ENCODE peak calls at places on chromosomes 4 and X, in six cellular contexts. U, H, Y, O, E and F are unnamed samples. For H3K4me1, the result is how much of the 10 kb centered on the place peaks cover.

GRCh38 chrX:30799327-30799726 is 89.7 kb downstream of the TAB3 start:
- DNase-seq in U (no peak), O (no peak), Y (no peak), E (no peak), H (no peak), F (no peak)

GRCh38 chrX:14243823-14244222 is 214.1 kb upstream of the GEMIN8 start:
- DNase-seq in Y (no peak), U (no peak), H (no peak), O (no peak), E (no peak), F (no peak)

GRCh38 chrX:35340451-35340850 is 397.9 kb downstream of the FAM47B start:
- DNase-seq in H (no peak), Y (no peak), O (no peak), U (no peak), E (no peak), F (no peak)

GRCh38 chr4:22458112-22458511 is 57.8 kb downstream of the ADGRA3 start:
- DNase-seq in E (no peak), Y (no peak), U (no peak), H (no peak), O (no peak), F (no peak)

GRCh38 chrX:24301060-24301459 is 12.8 kb downstream of the SUPT20HL2 start:
- DNase-seq in O (peak), H (no peak), E (no peak), U (no peak), Y (no peak), F (no peak)

GRCh38 chr4:89617256-89617655 is 219.7 kb downstream of the SNCA start:
- DNase-seq in E (no peak), H (no peak), U (no peak), Y (no peak), O (peak), F (no peak)

GRCh38 chr4:4461850-4462249 is 74.9 kb downstream of the NSG1 start:
- DNase-seq in E (no peak), U (no peak), H (no peak), Y (peak), O (no peak), F (peak)

GRCh38 chrX:120446503-120446902 is 22.6 kb downstream of the LAMP2 start:
- DNase-seq in O (peak), H (no peak), Y (no peak), E (no peak), U (no peak), F (no peak)

GRCh38 chrX:84724576-84724975 is 222.3 kb upstream of the HDX start:
- DNase-seq in H (no peak), O (no peak), Y (no peak), E (no peak), U (no peak), F (no peak)

GRCh38 chr4:55397521-55398321 is 2.0 kb downstream of the TMEM165 start:
- DNase-seq in O (peak), U (no peak), Y (no peak), H (no peak), E (no peak), F (no peak)

GRCh38 chr4:149164282-149164681 is 651.4 kb downstream of the IQCM start:
- DNase-seq in E (no peak), Y (no peak), H (peak), U (no peak), O (peak), F (no peak)

GRCh38 chr4:121551881-121552280 is 144.9 kb downstream of the ANXA5 start:
- DNase-seq in O (no peak), U (no peak), E (no peak), H (no peak), Y (no peak), F (no peak)

GRCh38 chr4:121554377-121554776 is 142.4 kb downstream of the ANXA5 start:
- DNase-seq in Y (no peak), U (no peak), E (no peak), H (no peak), O (peak), F (no peak)

GRCh38 chr4:121555315-121556107 is 141.3 kb downstream of the ANXA5 start:
- DNase-seq in E (no peak), H (no peak), U (no peak), O (peak), Y (no peak), F (no peak)

GRCh38 chr4:121551271-121551670 is 145.5 kb downstream of the ANXA5 start:
- DNase-seq in O (peak), E (no peak), H (no peak), U (no peak), Y (no peak), F (no peak)
- H3K4me1 ChIP-seq in O (under half), E (under half), H (under half), U (under half), Y (under half), F (under half)

DNA sequence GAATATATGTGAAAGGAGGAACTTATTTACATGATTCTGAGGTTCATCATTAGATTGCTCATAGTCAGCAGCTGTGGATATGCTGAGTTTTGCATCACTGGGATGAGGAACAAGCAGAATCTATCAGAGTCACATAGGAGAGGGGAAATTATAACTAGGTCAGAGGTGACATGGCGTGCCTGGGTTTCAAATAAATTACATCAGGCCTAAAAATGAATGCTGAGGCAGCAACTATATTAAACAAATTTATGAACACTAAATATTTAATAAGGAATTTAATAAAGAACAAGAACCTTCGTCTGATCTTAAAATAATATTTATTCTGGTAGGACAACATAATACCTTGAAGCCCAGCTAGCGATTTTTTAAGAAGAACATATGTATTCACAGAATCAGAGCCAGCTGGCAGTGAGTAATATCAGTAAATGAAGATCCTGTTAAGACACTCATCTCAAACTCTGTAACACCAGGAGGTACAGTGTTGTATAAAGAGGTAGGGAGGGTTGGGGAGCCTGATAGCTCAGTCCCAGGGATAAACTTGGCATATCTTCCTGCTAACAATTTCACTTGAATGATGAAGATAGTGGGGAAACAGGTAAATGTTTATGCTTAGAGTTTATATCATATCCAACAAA is 60.9 kb upstream of the HS3ST1 start:
- DNase-seq in O (no peak), H (no peak), U (no peak), Y (no peak), E (no peak), F (no peak)
- H3K27ac ChIP-seq in O (no peak), H (no peak), U (no peak), Y (no peak), E (no peak), F (no peak)

DNA sequence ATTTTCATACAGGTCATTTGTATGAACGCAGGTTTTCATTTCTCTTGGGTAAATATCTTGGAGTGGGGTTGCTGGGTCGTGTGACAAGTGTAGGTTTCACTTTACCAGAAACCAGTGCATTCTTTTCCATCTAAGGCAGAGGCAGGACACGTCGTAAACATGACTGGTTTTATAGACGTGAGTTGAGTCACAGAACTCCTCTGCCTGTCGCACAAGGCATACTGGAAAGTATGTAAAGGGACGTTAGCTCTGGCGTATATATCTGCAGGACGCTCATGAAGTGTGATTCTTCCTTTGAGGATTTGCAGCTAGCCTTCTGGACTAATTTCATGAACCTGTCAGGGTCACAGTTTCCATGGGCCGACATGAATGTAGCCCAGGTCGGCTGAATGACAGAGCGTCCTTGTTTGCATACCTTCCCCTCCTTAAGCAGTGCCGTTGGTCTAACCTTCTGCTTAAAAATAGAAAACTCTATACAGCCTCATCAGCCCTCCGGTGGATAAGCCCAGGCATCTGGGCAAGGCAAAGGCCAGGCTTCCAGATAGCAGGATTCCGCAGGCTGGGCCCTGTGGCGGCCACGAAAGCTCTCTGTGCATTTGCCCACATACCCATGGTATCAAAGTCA is 106.0 kb downstream of the GPR143 start:
- DNase-seq in O (no peak), E (no peak), H (no peak), U (no peak), Y (no peak), F (no peak)
- H3K4me1 ChIP-seq in O (under half), E (under half), H (under half), U (under half), Y (under half), F (under half)

GRCh38 chr4:2290488-2290887 is 28.6 kb upstream of the MXD4 start:
- DNase-seq in E (no peak), H (no peak), Y (peak), O (no peak), U (peak), F (no peak)

GRCh38 chr4:2292679-2293108 is 30.8 kb upstream of the MXD4 start:
- DNase-seq in Y (no peak), E (no peak), U (no peak), H (no peak), O (peak), F (no peak)

GRCh38 chr4:2291705-2292651 is 30.1 kb upstream of the MXD4 start:
- DNase-seq in U (peak), Y (no peak), O (no peak), E (no peak), H (no peak), F (peak)

GRCh38 chr4:2289955-2290333 is 28.0 kb upstream of the MXD4 start:
- DNase-seq in O (no peak), H (no peak), E (no peak), Y (peak), U (peak), F (no peak)

GRCh38 chr4:2290974-2291704 is 29.2 kb upstream of the MXD4 start:
- DNase-seq in O (no peak), U (peak), E (no peak), H (no peak), Y (peak), F (peak)
- H3K27ac ChIP-seq in O (no peak), U (no peak), E (no peak), H (no peak), Y (no peak), F (peak)